ENCODE peak calls at places on chromosomes 13 and 19, in ten cellular contexts. J is psoas muscle, Z is BE2C, T is right atrium auricular region, L is A549, N is ovary, W is K562, U is GM23248, M is left lung, Y is neuronal stem cell. X is an unnamed sample. For H3K4me1, the result is how much of the 10 kb centered on the place peaks cover.

GRCh38 chr19:34265221-34265650 is 10.9 kb downstream of the GARRE1 start:
- DNase-seq in J (no peak), Z (peak), T (no peak), L (no peak), N (no peak), W (no peak), U (no peak), M (no peak), Y (no peak), X (peak)

GRCh38 chr19:49585023-49585422 is 3.9 kb downstream of the PRRG2 start:
- DNase-seq in J (no peak), Z (peak), T (no peak), L (no peak), N (no peak), W (no peak), U (no peak), M (no peak), Y (no peak), X (no peak)

GRCh38 chr19:289651-290538 is 1.3 kb downstream of the PLPP2 start:
- DNase-seq in J (peak), Z (no peak), T (no peak), L (peak), N (no peak), W (peak), U (peak), M (peak), Y (no peak), X (peak)

GRCh38 chr19:7867092-7867844 is 6.9 kb downstream of the PRR36 start:
- DNase-seq in J (peak), Z (no peak), T (no peak), L (no peak), N (peak), W (no peak), U (no peak), M (no peak), Y (no peak), X (no peak)

GRCh38 chr13:40624338-40624737 is 42.1 kb downstream of the FOXO1 start:
- DNase-seq in J (no peak), Z (no peak), T (no peak), L (no peak), N (no peak), W (no peak), U (peak), M (no peak), Y (no peak), X (no peak)

GRCh38 chr13:113291997-113292862 is 4.8 kb upstream of the LAMP1 start:
- DNase-seq in J (peak), Z (no peak), T (peak), L (no peak), N (no peak), W (peak), U (peak), M (peak), Y (no peak), X (peak)

GRCh38 chr19:33481863-33482262 is 39.7 kb downstream of the PEPD start:
- DNase-seq in J (no peak), Z (no peak), T (no peak), L (no peak), N (no peak), W (no peak), U (no peak), M (no peak), Y (no peak), X (no peak)

GRCh38 chr19:43784251-43784980 is 3.6 kb upstream of the KCNN4 start:
- DNase-seq in J (no peak), Z (no peak), T (peak), L (peak), N (no peak), W (peak), U (peak), M (peak), Y (no peak), X (no peak)

GRCh38 chr19:57171551-57172081 is 4.3 kb upstream of the DUXA start:
- DNase-seq in J (no peak), Z (peak), T (peak), L (no peak), N (peak), W (peak), U (peak), M (no peak), Y (peak), X (peak)

GRCh38 chr13:106197506-106197905 is 338.0 kb downstream of the EFNB2 start:
- DNase-seq in J (no peak), Z (no peak), T (no peak), L (no peak), N (no peak), W (no peak), U (no peak), M (no peak), Y (no peak), X (no peak)

GRCh38 chr19:4877753-4878490 is 10.5 kb upstream of the PLIN3 start:
- DNase-seq in J (peak), Z (no peak), T (no peak), L (no peak), N (no peak), W (no peak), U (no peak), M (no peak), Y (no peak), X (peak)

GRCh38 chr13:32911506-32911905 is 104.7 kb upstream of the KL start:
- DNase-seq in J (no peak), Z (peak), T (no peak), L (peak), N (no peak), W (no peak), U (peak), M (no peak), Y (peak), X (no peak)

GRCh38 chr13:74174810-74175209 is 40.6 kb upstream of the KLF12 start:
- DNase-seq in J (no peak), Z (no peak), T (no peak), L (no peak), N (no peak), W (no peak), U (no peak), M (no peak), Y (no peak), X (no peak)

GRCh38 chr13:50617134-50617721 is 226.3 kb downstream of the DLEU7 start:
- DNase-seq in J (no peak), Z (no peak), T (no peak), L (peak), N (no peak), W (no peak), U (peak), M (no peak), Y (no peak), X (no peak)

GRCh38 chr19:40284501-40285352 is at the start of gene AKT2:
- DNase-seq in J (no peak), Z (peak), T (peak), L (no peak), N (peak), W (peak), U (peak), M (no peak), Y (peak), X (no peak)

GRCh38 chr19:39125199-39125553 is 410 bp upstream of the PAK4 start:
- DNase-seq in J (no peak), Z (no peak), T (no peak), L (no peak), N (no peak), W (no peak), U (no peak), M (no peak), Y (no peak), X (no peak)

GRCh38 chr13:40749327-40749726 is 21.7 kb downstream of the MRPS31 start:
- DNase-seq in J (no peak), Z (no peak), T (no peak), L (no peak), N (no peak), W (no peak), U (peak), M (no peak), Y (no peak), X (no peak)

GRCh38 chr19:11624064-11624463 is 26.8 kb downstream of the ZNF627 start:
- DNase-seq in J (no peak), Z (no peak), T (no peak), L (no peak), N (no peak), W (no peak), U (peak), M (no peak), Y (no peak), X (no peak)

GRCh38 chr13:73228546-73228945 is 169.7 kb downstream of the KLF5 start:
- DNase-seq in J (no peak), Z (no peak), T (no peak), L (peak), N (no peak), W (no peak), U (peak), M (no peak), Y (no peak), X (no peak)

GRCh38 chr13:80161896-80162295 is 179.0 kb downstream of the SPRY2 start:
- DNase-seq in J (no peak), Z (no peak), T (no peak), L (no peak), N (no peak), W (no peak), U (peak), M (no peak), Y (no peak), X (no peak)

GRCh38 chr19:23415034-23415433 is 19.8 kb upstream of the ZNF91 start:
- DNase-seq in J (no peak), Z (no peak), T (no peak), L (no peak), N (no peak), W (no peak), U (no peak), M (no peak), Y (peak), X (no peak)

GRCh38 chr13:31909889-31910551 is 121.6 kb upstream of the FRY start:
- DNase-seq in J (no peak), Z (peak), T (no peak), L (peak), N (peak), W (peak), U (peak), M (no peak), Y (peak), X (peak)

GRCh38 chr19:19866599-19867248 is 1.0 kb downstream of the ZNF253 start:
- DNase-seq in J (peak), Z (peak), T (no peak), L (no peak), N (peak), W (peak), U (peak), M (no peak), Y (peak), X (peak)

GRCh38 chr13:49608932-49609331 is 19.4 kb upstream of the ARL11 start:
- DNase-seq in J (no peak), Z (no peak), T (no peak), L (no peak), N (no peak), W (no peak), U (no peak), M (no peak), Y (no peak), X (no peak)

GRCh38 chr13:20799726-20800416 is 26.1 kb upstream of the EEF1AKMT1 start:
- DNase-seq in J (no peak), Z (no peak), T (no peak), L (no peak), N (no peak), W (no peak), U (peak), M (no peak), Y (no peak), X (no peak)

GRCh38 chr13:102405499-102406079 is 3.7 kb upstream of the FGF14 start:
- DNase-seq in J (no peak), Z (no peak), T (no peak), L (no peak), N (no peak), W (no peak), U (peak), M (no peak), Y (peak), X (no peak)

GRCh38 chr13:29702912-29703351 is 107.4 kb upstream of the SLC7A1 start:
- DNase-seq in J (peak), Z (peak), T (no peak), L (peak), N (no peak), W (no peak), U (peak), M (no peak), Y (no peak), X (no peak)

GRCh38 chr13:28094311-28094710 is 6.1 kb downstream of the FLT3 start:
- DNase-seq in J (no peak), Z (no peak), T (no peak), L (no peak), N (no peak), W (no peak), U (no peak), M (no peak), Y (no peak), X (no peak)

GRCh38 chr13:101291216-101291615 is 125.1 kb downstream of the NALCN start:
- DNase-seq in J (no peak), Z (no peak), T (no peak), L (no peak), N (no peak), W (no peak), U (no peak), M (no peak), Y (no peak), X (no peak)

GRCh38 chr19:47284324-47284899 is 9.7 kb downstream of the INAFM1 start:
- DNase-seq in J (no peak), Z (peak), T (no peak), L (peak), N (no peak), W (peak), U (peak), M (no peak), Y (peak), X (peak)

GRCh38 chr19:34436716-34437115 is 8.5 kb downstream of the UBA2 start:
- DNase-seq in J (no peak), Z (no peak), T (no peak), L (no peak), N (no peak), W (no peak), U (no peak), M (no peak), Y (no peak), X (no peak)

GRCh38 chr19:58555920-58556632 is 1.2 kb upstream of the CHMP2A start:
- DNase-seq in J (no peak), Z (no peak), T (no peak), L (no peak), N (peak), W (no peak), U (no peak), M (no peak), Y (no peak), X (no peak)

GRCh38 chr19:18867199-18867598 is 28.8 kb downstream of the CERS1 start:
- DNase-seq in J (no peak), Z (no peak), T (no peak), L (no peak), N (peak), W (no peak), U (no peak), M (peak), Y (no peak), X (no peak)

GRCh38 chr19:18863843-18864362 is 32.1 kb downstream of the CERS1 start:
- DNase-seq in J (no peak), Z (no peak), T (no peak), L (no peak), N (peak), W (no peak), U (no peak), M (peak), Y (no peak), X (peak)

GRCh38 chr19:18865973-18866799 is 29.8 kb downstream of the CERS1 start:
- DNase-seq in J (peak), Z (peak), T (no peak), L (peak), N (peak), W (peak), U (peak), M (peak), Y (peak), X (peak)

GRCh38 chr19:18866800-18867123 is 29.2 kb downstream of the CERS1 start:
- DNase-seq in J (no peak), Z (no peak), T (no peak), L (no peak), N (no peak), W (no peak), U (no peak), M (no peak), Y (no peak), X (no peak)

DNA sequence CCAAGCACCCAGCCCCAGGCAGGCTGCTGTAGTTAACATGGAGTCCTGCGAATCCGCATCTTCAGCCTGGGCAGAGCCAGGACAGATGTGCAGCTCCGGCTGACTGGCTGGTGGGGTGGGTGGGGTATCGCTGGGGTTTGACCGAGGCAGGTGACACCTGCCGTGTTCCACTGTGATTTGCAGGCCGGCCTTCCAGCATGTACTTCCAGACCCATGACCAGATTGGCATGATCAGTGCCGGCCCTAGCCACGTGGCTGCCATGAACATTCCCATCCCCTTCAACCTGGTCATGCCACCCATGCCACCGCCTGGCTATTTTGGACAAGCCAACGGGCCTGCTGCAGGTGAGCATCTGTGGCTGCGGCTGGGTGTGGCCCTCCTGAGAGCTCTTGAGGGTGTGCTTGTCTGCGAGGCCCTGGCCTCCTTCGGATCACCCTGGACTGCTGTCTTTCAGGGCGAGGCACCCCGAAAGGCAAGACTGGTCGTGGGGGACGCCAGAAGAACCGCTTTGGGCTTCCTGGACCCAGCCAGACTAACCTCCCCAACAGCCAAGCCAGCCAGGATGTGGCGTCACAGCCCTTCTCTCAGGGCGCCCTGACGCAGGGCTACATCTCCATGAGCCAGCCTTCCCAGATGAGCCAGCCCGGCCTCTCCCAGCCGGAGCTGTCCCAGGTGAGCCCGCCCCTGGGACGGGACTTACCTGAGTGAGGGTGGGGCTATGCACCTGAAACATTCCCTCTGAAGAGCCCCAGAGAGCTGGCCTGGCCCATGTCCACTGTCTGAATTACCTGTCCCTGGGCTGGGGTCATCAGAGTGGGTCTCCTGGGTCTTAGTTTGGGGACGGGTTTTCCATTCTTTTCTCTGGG is 30.6 kb downstream of the CERS1 start:
- DNase-seq in J (no peak), Z (no peak), T (no peak), L (no peak), N (peak), W (no peak), U (no peak), M (peak), Y (no peak), X (no peak)
- H3K4me1 ChIP-seq in J (under half), Z (under half), T (under half), L (under half), N (under half), W (under half), U (under half), M (under half), Y (under half), X (under half)

DNA sequence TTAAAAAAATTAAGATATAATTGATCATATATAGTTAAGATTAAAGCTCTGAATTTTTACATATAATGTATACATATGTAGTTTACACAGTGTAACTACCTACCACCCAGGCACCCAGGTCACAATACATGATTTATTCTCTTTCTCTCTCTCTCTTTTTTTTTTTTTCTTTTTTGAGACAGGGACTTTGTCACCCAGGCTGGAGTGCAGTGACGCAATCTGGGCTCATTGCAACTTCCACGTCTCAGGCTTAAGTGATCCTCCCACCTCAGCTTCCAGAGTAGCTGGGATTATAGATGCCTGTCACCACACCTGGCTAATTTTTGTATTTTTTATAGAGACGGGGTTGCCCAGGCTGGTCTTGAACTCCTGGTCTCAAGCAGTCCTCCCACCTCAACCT is 18.8 kb upstream of the CLASRP start:
- DNase-seq in J (no peak), Z (no peak), T (no peak), L (no peak), N (no peak), W (no peak), U (no peak), M (no peak), Y (no peak), X (no peak)
- H3K4me1 ChIP-seq in J (under half), Z (under half), T (under half), L (under half), N (under half), W (under half), U (under half), M (under half), Y (under half), X (under half)

GRCh38 chr19:10222201-10222890 is 8.8 kb downstream of the S1PR2 start:
- DNase-seq in J (no peak), Z (no peak), T (no peak), L (no peak), N (no peak), W (no peak), U (no peak), M (no peak), Y (no peak), X (no peak)

GRCh38 chr19:10219678-10220077 is 11.5 kb downstream of the S1PR2 start:
- DNase-seq in J (no peak), Z (no peak), T (no peak), L (peak), N (no peak), W (peak), U (peak), M (no peak), Y (no peak), X (no peak)

GRCh38 chr19:10217085-10217484 is 14.0 kb downstream of the S1PR2 start:
- DNase-seq in J (no peak), Z (no peak), T (no peak), L (peak), N (no peak), W (no peak), U (no peak), M (no peak), Y (no peak), X (no peak)

GRCh38 chr19:10223488-10224213 is 7.5 kb downstream of the S1PR2 start:
- DNase-seq in J (no peak), Z (no peak), T (no peak), L (no peak), N (peak), W (no peak), U (no peak), M (no peak), Y (no peak), X (no peak)

DNA sequence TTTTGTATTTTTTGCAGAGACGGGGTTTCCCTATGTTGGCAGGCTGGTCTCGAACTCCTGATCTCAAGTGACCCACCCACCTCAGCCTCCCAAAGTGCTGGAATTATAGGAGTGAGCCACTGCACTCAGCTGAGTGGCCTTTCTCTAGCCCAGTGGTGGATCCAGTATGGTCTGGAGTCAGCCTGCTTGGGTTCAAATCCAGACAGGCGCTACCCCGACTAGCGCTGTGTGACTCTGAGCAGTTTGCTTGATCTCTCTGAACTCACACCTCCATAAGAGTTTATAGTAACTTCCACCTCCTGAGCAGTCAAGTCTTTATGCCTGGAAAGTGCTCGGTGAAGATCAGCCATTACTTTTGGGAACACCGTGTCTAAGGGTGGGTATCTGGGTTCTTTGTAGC is 10.4 kb downstream of the S1PR2 start:
- DNase-seq in J (no peak), Z (no peak), T (no peak), L (no peak), N (no peak), W (no peak), U (no peak), M (no peak), Y (no peak), X (no peak)
- H3K4me1 ChIP-seq in J (under half), Z (under half), T (under half), L (under half), N (under half), W (under half), U (under half), M (under half), Y (under half), X (under half)

DNA sequence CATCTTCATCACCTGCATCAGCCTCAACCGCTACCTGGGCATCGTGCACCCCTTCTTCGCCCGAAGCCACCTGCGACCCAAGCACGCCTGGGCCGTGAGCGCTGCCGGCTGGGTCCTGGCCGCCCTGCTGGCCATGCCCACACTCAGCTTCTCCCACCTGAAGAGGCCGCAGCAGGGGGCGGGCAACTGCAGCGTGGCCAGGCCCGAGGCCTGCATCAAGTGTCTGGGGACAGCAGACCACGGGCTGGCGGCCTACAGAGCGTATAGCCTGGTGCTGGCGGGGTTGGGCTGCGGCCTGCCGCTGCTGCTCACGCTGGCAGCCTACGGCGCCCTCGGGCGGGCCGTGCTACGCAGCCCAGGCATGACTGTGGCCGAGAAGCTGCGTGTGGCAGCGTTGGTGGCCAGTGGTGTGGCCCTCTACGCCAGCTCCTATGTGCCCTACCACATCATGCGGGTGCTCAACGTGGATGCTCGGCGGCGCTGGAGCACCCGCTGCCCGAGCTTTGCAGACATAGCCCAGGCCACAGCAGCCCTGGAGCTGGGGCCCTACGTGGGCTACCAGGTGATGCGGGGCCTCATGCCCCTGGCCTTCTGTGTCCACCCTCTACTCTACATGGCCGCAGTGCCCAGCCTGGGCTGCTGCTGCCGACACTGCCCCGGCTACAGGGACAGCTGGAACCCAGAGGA is 2.6 kb downstream of the P2RY11 start:
- DNase-seq in J (peak), Z (peak), T (no peak), L (no peak), N (no peak), W (peak), U (peak), M (peak), Y (no peak), X (no peak)
- H3K4me1 ChIP-seq in J (under half), Z (under half), T (under half), L (under half), N (under half), W (under half), U (under half), M (under half), Y (under half), X (under half)

X was measured in body of pancreas.